ENCODE peak calls at places on chromosomes 4 and X, in four cellular contexts. B is right lobe of liver, I is fibroblast of lung, R is psoas muscle. D is an unnamed sample. For H3K4me1 and H3K36me3, the result is how much of the 10 kb centered on the place peaks cover.

GRCh38 chrX:96407043-96407442 is 277.6 kb upstream of the DIAPH2 start:
- DNase-seq in I (peak), B (peak), R (peak), D (no peak)

GRCh38 chrX:106894978-106895452 is 8.1 kb downstream of the RIPPLY1 start:
- DNase-seq in R (no peak), I (peak), B (no peak), D (no peak)

GRCh38 chr4:63396269-63396668 is 1013.0 kb downstream of the TECRL start:
- DNase-seq in R (no peak), B (no peak), I (no peak), D (no peak)

GRCh38 chr4:181896609-181897008 is 346.6 kb upstream of the TENM3 start:
- DNase-seq in R (no peak), I (no peak), B (no peak), D (no peak)

GRCh38 chrX:13401724-13402123 is 81.9 kb upstream of the ATXN3L start:
- DNase-seq in R (no peak), I (no peak), B (no peak), D (no peak)

GRCh38 chr4:164383187-164384181 is 370.4 kb upstream of the SMIM31 start:
- DNase-seq in R (no peak), I (peak), B (peak), D (no peak)

GRCh38 chr4:168139336-168139735 is 47.0 kb downstream of the ANXA10 start:
- DNase-seq in B (no peak), I (peak), R (no peak), D (no peak)

GRCh38 chr4:109433281-109434006 is at the start of gene SEC24B:
- DNase-seq in I (peak), B (peak), R (peak), D (peak)

GRCh38 chr4:1728061-1728980 is 7.0 kb downstream of the TACC3 start:
- DNase-seq in R (peak), I (no peak), B (no peak), D (no peak)

GRCh38 chr4:168955674-168956073 is 54.4 kb downstream of the CBR4 start:
- DNase-seq in B (no peak), R (no peak), I (no peak), D (no peak)

GRCh38 chrX:150199803-150200202 is 163.3 kb upstream of the MAMLD1 start:
- DNase-seq in B (no peak), R (no peak), I (no peak), D (no peak)

GRCh38 chr4:5592272-5592671 is 116.1 kb downstream of the EVC2 start:
- DNase-seq in B (no peak), I (no peak), R (no peak), D (no peak)

GRCh38 chr4:155614111-155614762 is 52.4 kb upstream of the GUCY1A1 start:
- DNase-seq in R (no peak), B (no peak), I (no peak), D (no peak)

GRCh38 chr4:14167876-14168510 is 540.5 kb upstream of the BOD1L1 start:
- DNase-seq in R (no peak), B (no peak), I (peak), D (no peak)

GRCh38 chr4:148443550-148444295 is 1.5 kb upstream of the NR3C2 start:
- DNase-seq in R (peak), I (no peak), B (peak), D (no peak)

GRCh38 chrX:67544871-67545771 is 1.3 kb downstream of the AR start:
- DNase-seq in R (peak), B (peak), I (peak), D (no peak)

GRCh38 chr4:137949746-137950145 is 292.4 kb downstream of the SLC7A11 start:
- DNase-seq in R (no peak), B (no peak), I (peak), D (no peak)

GRCh38 chr4:133452669-133453068 is 303.6 kb downstream of the PCDH10 start:
- DNase-seq in R (no peak), B (no peak), I (no peak), D (no peak)

GRCh38 chr4:16707874-16708273 is 190.6 kb downstream of the LDB2 start:
- DNase-seq in R (no peak), I (peak), B (no peak), D (no peak)

GRCh38 chr4:179595671-179596410 is 2153.6 kb upstream of the AGA start:
- DNase-seq in B (no peak), I (peak), R (no peak), D (no peak)

GRCh38 chr4:151624606-151625565 is 135.9 kb downstream of the GATB start:
- DNase-seq in R (no peak), B (no peak), I (no peak), D (no peak)

GRCh38 chr4:98181815-98182214 is 38.5 kb upstream of the STPG2 start:
- DNase-seq in I (peak), R (no peak), B (no peak), D (no peak)

GRCh38 chr4:185865901-185866328 is 53.9 kb upstream of the SORBS2 start:
- DNase-seq in I (peak), B (peak), R (no peak), D (no peak)

GRCh38 chr4:110619401-110620247 is 3.3 kb downstream of the PITX2 start:
- DNase-seq in B (no peak), R (no peak), I (no peak), D (no peak)

GRCh38 chr4:3727847-3728469 is 38.2 kb upstream of the ADRA2C start:
- DNase-seq in R (no peak), B (no peak), I (no peak), D (no peak)
- H3K4me1 ChIP-seq in R (under half), B (under half), I (under half), D (under half)

GRCh38 chr4:37625499-37625898 is 60.7 kb downstream of the RELL1 start:
- DNase-seq in B (no peak), R (no peak), I (no peak), D (no peak)

GRCh38 chr4:37631551-37631950 is 54.6 kb downstream of the RELL1 start:
- DNase-seq in R (no peak), B (no peak), I (peak), D (no peak)

GRCh38 chr4:37629713-37630112 is 56.5 kb downstream of the RELL1 start:
- DNase-seq in B (no peak), I (no peak), R (no peak), D (no peak)

GRCh38 chr4:37627263-37627662 is 58.9 kb downstream of the RELL1 start:
- DNase-seq in B (no peak), I (no peak), R (no peak), D (no peak)

DNA sequence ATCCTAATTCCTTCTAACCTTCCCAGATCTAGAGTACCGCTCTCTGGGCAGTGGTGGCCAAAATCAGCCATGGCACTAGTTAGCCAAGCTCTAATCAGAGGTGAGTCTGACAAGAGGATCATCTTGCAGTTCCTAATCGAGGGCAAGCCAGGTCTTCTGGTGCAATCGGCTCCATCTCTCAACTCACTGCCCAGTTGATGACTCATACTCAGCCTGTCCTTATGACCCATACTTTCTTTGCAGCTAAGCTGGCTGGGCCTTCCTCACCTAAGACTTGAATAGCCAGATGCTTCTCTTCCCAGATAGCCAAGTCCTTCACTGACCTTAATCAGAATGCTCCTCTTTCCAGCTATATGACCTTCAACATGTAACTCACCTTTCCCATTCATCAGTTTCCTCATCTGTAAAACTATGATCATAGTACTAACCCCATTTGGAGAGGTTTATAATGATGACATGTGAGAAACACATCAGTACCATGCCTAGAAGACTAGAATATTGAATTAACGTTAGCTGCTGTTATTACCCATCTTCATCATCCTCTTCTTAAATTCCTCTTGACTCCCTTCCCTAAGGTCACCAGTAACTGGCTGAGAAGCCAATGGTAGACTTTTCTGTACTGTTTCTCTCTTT is 57.1 kb downstream of the RELL1 start:
- DNase-seq in B (peak), I (peak), R (peak), D (no peak)
- H3K36me3 ChIP-seq in B (under half), I (under half), R (under half), D (under half)

GRCh38 chr4:52841707-52842456 is 20.2 kb upstream of the RASL11B start:
- DNase-seq in B (no peak), R (no peak), I (peak), D (no peak)
- H3K4me1 ChIP-seq in B (under half), R (under half), I (under half), D (under half)

DNA sequence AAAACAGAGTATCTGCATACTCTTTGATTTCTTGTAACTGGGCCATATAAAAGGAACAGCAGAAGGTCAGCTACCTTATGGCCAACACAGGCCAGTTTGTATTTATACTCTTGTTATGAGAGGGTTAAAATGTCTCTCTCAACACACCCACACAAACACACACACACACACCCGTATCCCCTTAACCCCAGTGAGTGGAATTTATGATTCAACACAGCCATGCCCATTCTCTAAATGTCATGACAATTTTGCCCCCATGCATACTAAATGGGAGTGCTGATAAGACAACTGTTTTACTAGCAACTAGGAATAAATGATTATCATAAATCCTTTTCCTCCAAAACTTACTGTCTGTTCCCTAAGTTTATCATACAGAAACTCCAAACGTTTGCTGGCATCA is 22.1 kb upstream of the SCD5 start:
- DNase-seq in B (no peak), R (no peak), I (no peak), D (no peak)
- H3K36me3 ChIP-seq in B (half or more), R (half or more), I (under half), D (half or more)

DNA sequence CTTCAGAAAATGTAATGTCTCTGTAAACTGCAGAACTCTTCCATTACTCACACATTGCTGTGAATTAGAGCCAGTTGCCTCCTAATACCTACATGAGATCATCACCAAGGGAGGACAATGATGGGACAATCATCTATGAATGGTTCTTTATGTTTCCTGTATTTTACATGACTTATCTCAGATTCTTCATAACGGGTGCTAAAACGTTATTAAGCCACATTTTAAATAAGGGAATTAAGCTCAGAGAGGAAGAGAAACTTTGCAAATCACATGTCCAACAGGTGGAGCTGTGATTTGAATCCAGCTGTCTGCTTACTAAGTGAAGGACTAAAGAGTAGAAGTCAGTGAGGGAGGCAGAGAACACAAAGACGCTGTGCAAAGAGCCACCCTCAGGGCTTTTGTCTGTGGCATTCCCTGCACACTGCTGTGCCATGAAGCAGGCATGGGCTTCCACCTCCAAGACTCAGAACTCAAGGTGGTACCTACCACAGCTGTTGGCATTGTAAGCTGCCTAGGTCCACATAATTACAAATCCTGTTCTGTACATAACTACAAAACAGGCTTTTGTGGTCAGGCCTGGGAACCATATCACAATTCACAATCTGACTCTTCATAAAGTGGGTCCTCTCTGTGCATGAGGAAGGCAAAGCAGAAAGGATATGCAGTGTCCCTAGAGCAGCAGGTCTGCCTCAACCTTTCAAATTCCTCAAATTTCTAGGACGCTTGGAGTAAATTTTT is 12.8 kb downstream of the TBC1D9 start:
- DNase-seq in B (no peak), R (no peak), I (no peak), D (no peak)
- H3K4me1 ChIP-seq in B (under half), R (under half), I (under half), D (under half)

DNA sequence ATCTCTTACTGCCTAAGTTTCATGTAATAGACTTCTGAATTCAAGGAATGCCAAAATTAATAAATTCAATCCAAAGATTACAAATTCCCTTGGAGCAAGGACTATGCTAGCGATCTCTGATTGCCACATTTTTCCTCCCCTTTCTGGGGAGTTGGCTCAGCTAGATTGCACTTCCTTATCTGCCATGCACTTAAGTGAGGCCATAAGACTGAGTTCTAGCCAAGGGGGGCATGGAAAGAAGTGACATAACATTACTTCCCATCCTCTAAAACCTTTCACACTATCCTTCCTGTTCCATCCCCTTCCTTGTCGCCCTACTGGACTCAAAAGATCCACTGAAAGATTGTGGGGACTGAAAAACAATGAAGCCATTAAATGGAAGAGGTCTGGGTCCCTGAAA is 53.8 kb upstream of the TXK start:
- DNase-seq in B (no peak), R (no peak), I (no peak), D (no peak)
- H3K36me3 ChIP-seq in B (under half), R (under half), I (under half), D (under half)

GRCh38 chr4:23904639-23905061 is 14.8 kb upstream of the PPARGC1A start:
- DNase-seq in B (no peak), R (no peak), I (no peak), D (no peak)

GRCh38 chr4:23902203-23902602 is 12.4 kb upstream of the PPARGC1A start:
- DNase-seq in B (no peak), I (no peak), R (no peak), D (no peak)

GRCh38 chr4:23909671-23910070 is 19.8 kb upstream of the PPARGC1A start:
- DNase-seq in R (no peak), B (no peak), I (no peak), D (no peak)

GRCh38 chr4:23903859-23904438 is 14.1 kb upstream of the PPARGC1A start:
- DNase-seq in B (no peak), R (no peak), I (no peak), D (no peak)

DNA sequence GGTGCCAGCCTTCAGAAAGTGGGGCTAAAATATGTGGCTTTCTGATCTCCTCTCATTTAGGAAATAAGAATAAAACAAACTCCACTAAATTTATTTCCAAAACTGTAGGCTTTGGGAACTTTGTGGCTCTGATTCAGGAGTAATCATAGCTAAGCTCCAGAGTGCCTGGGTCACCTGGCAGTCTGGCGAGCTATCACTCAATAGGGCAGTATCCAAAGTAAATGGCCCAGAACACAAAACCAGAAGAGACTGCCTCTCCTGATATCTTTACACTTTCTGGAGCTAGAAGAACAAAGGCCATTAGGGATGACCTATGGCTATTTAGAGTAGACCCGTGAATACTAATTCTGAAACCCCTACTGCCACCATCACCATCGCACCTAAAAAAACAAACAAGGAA is 17.0 kb upstream of the PPARGC1A start:
- DNase-seq in R (no peak), B (no peak), I (no peak), D (no peak)
- H3K4me1 ChIP-seq in R (under half), B (under half), I (under half), D (under half)

GRCh38 chr4:39924014-39924413 is 53.7 kb downstream of the PDS5A start:
- DNase-seq in B (no peak), R (no peak), I (no peak), D (no peak)
- H3K36me3 ChIP-seq in B (under half), R (half or more), I (under half), D (under half)

GRCh38 chr4:7043521-7044414 is 596 bp downstream of the TADA2B start:
- DNase-seq in I (peak), B (peak), R (peak), D (no peak)

GRCh38 chr4:7046971-7047370 is 3.8 kb downstream of the TADA2B start:
- DNase-seq in B (no peak), R (no peak), I (no peak), D (no peak)

GRCh38 chr4:7045961-7046921 is 3.1 kb downstream of the TADA2B start:
- DNase-seq in I (no peak), B (no peak), R (no peak), D (no peak)

GRCh38 chr4:7044415-7044930 is 1.3 kb downstream of the TADA2B start:
- DNase-seq in B (no peak), R (no peak), I (no peak), D (no peak)

GRCh38 chr4:7045553-7045952 is 2.4 kb downstream of the TADA2B start:
- DNase-seq in R (no peak), B (no peak), I (no peak), D (no peak)
- H3K4me1 ChIP-seq in R (half or more), B (under half), I (under half), D (half or more)